ENCODE peak calls at places on chromosomes 5 and 9, in six cellular contexts. E is NT2/D1, Y is uterus, C is mammary epithelial cell, S is neural progenitor cell, L is Peyer's patch. W is an unnamed sample.
A peak's percentile ranks its signal among the peaks of the same experiment; 100 is the strongest.

GRCh38 chr5:664343-664993 is 28.7 kb downstream of the TPPP start:
- DNase-seq in E (no peak), L (no peak), S (no peak), Y (no peak), C (no peak), W (no peak)

GRCh38 chr9:5622019-5622418 is 6.9 kb upstream of the RIC1 start:
- DNase-seq in Y (no peak), S (no peak), L (no peak), E (no peak), C (peak; percentile 73), W (no peak)

GRCh38 chr5:29963956-29964355 is 1229.5 kb upstream of the CDH6 start:
- DNase-seq in C (no peak), L (no peak), S (peak; percentile 33), E (no peak), Y (no peak), W (no peak)

GRCh38 chr9:134379774-134380431 is 53.6 kb downstream of the RXRA start:
- DNase-seq in Y (no peak), S (no peak), E (no peak), L (no peak), C (peak; percentile 83), W (peak; percentile 87)

GRCh38 chr5:153400931-153401330 is 89.5 kb upstream of the GRIA1 start:
- DNase-seq in Y (no peak), C (peak; percentile 21), L (no peak), E (no peak), S (no peak), W (no peak)

GRCh38 chr5:179762079-179762780 is 29.6 kb downstream of the MAML1 start:
- DNase-seq in C (peak; percentile 6), E (no peak), L (peak; percentile 72), Y (no peak), S (no peak), W (peak; percentile 11)

GRCh38 chr5:143071927-143072326 is 301.8 kb downstream of the ARHGAP26 start:
- DNase-seq in L (no peak), E (no peak), C (no peak), S (no peak), Y (no peak), W (no peak)

GRCh38 chr9:69873401-69873950 is 52.9 kb downstream of the CFAP95 start:
- DNase-seq in L (no peak), S (no peak), C (no peak), Y (no peak), E (no peak), W (no peak)

GRCh38 chr5:145295236-145295635 is 539.9 kb downstream of the PRELID2 start:
- DNase-seq in E (no peak), Y (no peak), C (no peak), S (no peak), L (no peak), W (no peak)

GRCh38 chr9:110835404-110835803 is 166.8 kb downstream of the MUSK start:
- DNase-seq in L (no peak), S (no peak), C (peak; percentile 9), Y (no peak), E (no peak), W (peak; percentile 52)

GRCh38 chr9:121398374-121398773 is 28.3 kb upstream of the STOM start:
- DNase-seq in E (no peak), C (peak; percentile 100), Y (no peak), S (no peak), L (no peak), W (no peak)

GRCh38 chr5:149740341-149740740 is 10.2 kb downstream of the PPARGC1B start:
- DNase-seq in Y (no peak), C (no peak), L (no peak), S (no peak), E (no peak), W (no peak)

GRCh38 chr5:172276214-172276613 is 7.3 kb downstream of the UBTD2 start:
- DNase-seq in C (peak; percentile 27), L (no peak), E (no peak), Y (no peak), S (no peak), W (peak; percentile 25)

GRCh38 chr9:129990269-129991005 is 52.6 kb downstream of the FNBP1 start:
- DNase-seq in Y (no peak), E (no peak), L (no peak), S (no peak), C (no peak), W (no peak)

GRCh38 chr9:89955144-89955543 is 350.3 kb downstream of the GADD45G start:
- DNase-seq in C (no peak), S (no peak), L (no peak), E (no peak), Y (no peak), W (no peak)

GRCh38 chr5:2542026-2542425 is 209.5 kb downstream of the IRX2 start:
- DNase-seq in E (no peak), S (no peak), C (no peak), L (no peak), Y (no peak), W (no peak)

GRCh38 chr9:137820161-137820855 is 57.3 kb upstream of the CACNA1B start:
- DNase-seq in S (no peak), E (no peak), L (no peak), Y (no peak), C (no peak), W (no peak)

GRCh38 chr9:37620386-37620785 is 28.0 kb upstream of the TOMM5 start:
- DNase-seq in Y (no peak), L (no peak), E (no peak), C (no peak), S (no peak), W (no peak)

GRCh38 chr5:147635882-147636531 is 126.1 kb upstream of the DPYSL3 start:
- DNase-seq in C (no peak), E (no peak), S (no peak), L (no peak), Y (no peak), W (no peak)

GRCh38 chr5:143403607-143404415 is at the start of gene NR3C1:
- DNase-seq in Y (peak; percentile 76), C (peak; percentile 83), L (peak; percentile 90), S (peak; percentile 71), E (peak; percentile 32), W (peak; percentile 60)

GRCh38 chr5:112977440-112977861 is 853 bp downstream of the DCP2 start:
- DNase-seq in Y (no peak), C (no peak), S (no peak), L (no peak), E (no peak), W (no peak)

GRCh38 chr9:114098660-114099522 is at the start of gene KIF12:
- DNase-seq in E (peak; percentile 63), Y (no peak), S (peak; percentile 89), C (no peak), L (peak; percentile 88), W (no peak)

GRCh38 chr9:77460938-77461337 is 187.2 kb downstream of the GNA14 start:
- DNase-seq in S (no peak), Y (no peak), L (no peak), E (no peak), C (no peak), W (no peak)

GRCh38 chr5:19534751-19535150 is 453.2 kb downstream of the CDH18 start:
- DNase-seq in C (peak; percentile 97), L (no peak), E (no peak), S (no peak), Y (no peak), W (no peak)

GRCh38 chr9:137278913-137279711 is 1.6 kb downstream of the TOR4A start:
- DNase-seq in C (no peak), L (no peak), Y (no peak), S (no peak), E (no peak), W (no peak)

GRCh38 chr5:15933481-15934207 is 245.9 kb downstream of the MARCHF11 start:
- DNase-seq in Y (peak; percentile 37), E (peak; percentile 39), C (no peak), S (peak; percentile 59), L (no peak), W (no peak)

GRCh38 chr5:136192015-136192525 is 892 bp downstream of the SMIM32 start:
- DNase-seq in E (no peak), Y (no peak), S (peak; percentile 33), L (peak; percentile 64), C (no peak), W (no peak)

GRCh38 chr9:128101231-128101641 is 26.3 kb downstream of the PTGES2 start:
- DNase-seq in E (no peak), C (no peak), S (no peak), Y (no peak), L (no peak), W (no peak)
- H3K4me1 ChIP-seq in E (peaks cover 28% of the 10 kb centered on the region), C (peaks cover 26% of the 10 kb centered on the region), S (peaks cover 22% of the 10 kb centered on the region), Y (peaks cover 24% of the 10 kb centered on the region), L (no peaks in the 10 kb centered on the region), W (peaks cover 21% of the 10 kb centered on the region)

GRCh38 chr5:151140686-151141459 is 16.7 kb downstream of the ANXA6 start:
- DNase-seq in L (no peak), Y (no peak), S (no peak), C (no peak), E (no peak), W (no peak)

GRCh38 chr5:151144275-151144674 is 13.3 kb downstream of the ANXA6 start:
- DNase-seq in S (no peak), Y (no peak), C (no peak), E (no peak), L (no peak), W (no peak)

GRCh38 chr5:151144922-151145321 is 12.7 kb downstream of the ANXA6 start:
- DNase-seq in Y (no peak), S (no peak), E (no peak), C (no peak), L (no peak), W (no peak)

GRCh38 chr5:151141535-151141934 is 16.0 kb downstream of the ANXA6 start:
- DNase-seq in S (peak; percentile 22), E (no peak), C (peak; percentile 40), Y (peak; percentile 49), L (no peak), W (no peak)

GRCh38 chr5:151142933-151143332 is 14.6 kb downstream of the ANXA6 start:
- DNase-seq in C (no peak), Y (no peak), S (no peak), E (no peak), L (no peak), W (no peak)
- H3K4me1 ChIP-seq in C (peaks cover 8% of the 10 kb centered on the region), Y (no peaks in the 10 kb centered on the region), S (peaks cover 7% of the 10 kb centered on the region), E (peaks cover 12% of the 10 kb centered on the region), L (peaks cover 26% of the 10 kb centered on the region), W (no peaks in the 10 kb centered on the region)

DNA sequence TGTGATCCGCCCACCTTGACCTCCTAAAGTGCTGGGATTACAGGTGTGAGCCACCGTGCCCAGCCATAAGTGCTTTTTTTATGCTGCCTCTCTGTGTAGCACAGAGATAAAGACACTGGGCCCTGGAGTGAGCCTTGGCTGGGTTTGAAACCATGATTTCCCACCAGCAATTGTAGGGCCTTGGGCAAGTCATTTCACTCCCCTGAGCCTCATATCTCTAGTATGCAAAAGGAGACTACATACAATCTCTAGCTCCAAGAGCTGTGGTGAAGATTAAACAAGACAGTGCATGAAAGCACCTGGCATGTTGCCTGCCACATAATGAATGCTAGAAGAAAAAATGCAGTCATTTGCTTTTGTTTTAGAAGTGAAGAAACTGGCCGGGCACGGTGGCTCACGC is 3.9 kb downstream of the FABP6 start:
- DNase-seq in L (no peak), E (no peak), C (peak; percentile 86), Y (no peak), S (no peak), W (no peak)
- H3K4me1 ChIP-seq in L (no peaks in the 10 kb centered on the region), E (peaks cover 8% of the 10 kb centered on the region), C (peaks cover 8% of the 10 kb centered on the region), Y (no peaks in the 10 kb centered on the region), S (no peaks in the 10 kb centered on the region), W (peaks cover 8% of the 10 kb centered on the region)

GRCh38 chr9:97935291-97935690 is 2.7 kb downstream of the HEMGN start:
- DNase-seq in C (no peak), E (no peak), S (no peak), L (no peak), Y (no peak), W (no peak)
- H3K4me1 ChIP-seq in C (no peaks in the 10 kb centered on the region), E (no peaks in the 10 kb centered on the region), S (no peaks in the 10 kb centered on the region), L (no peaks in the 10 kb centered on the region), Y (no peaks in the 10 kb centered on the region), W (no peaks in the 10 kb centered on the region)

W was measured in PC-9.